ENCODE peak calls at places on chromosomes 2 and 18, in nine cellular contexts. W is RWPE2, P is astrocyte of the spinal cord, U is GM12865, Q is omental fat pad, R is activated B cell treated with CpG ODN at 0.5 μM for 24 hours, G is fibroblast of pulmonary artery, Y is GM06990, S is IMR-90. K is an unnamed sample.

GRCh38 chr2:212919238-212919637 is 232.2 kb downstream of the IKZF2 start:
- DNase-seq in W (no peak), P (no peak), U (no peak), Q (no peak), R (no peak), G (no peak), Y (no peak), S (no peak), K (no peak)

GRCh38 chr2:187655001-187655400 is 100.8 kb upstream of the TFPI start:
- DNase-seq in W (no peak), P (no peak), U (no peak), Q (no peak), R (no peak), G (no peak), Y (no peak), S (no peak), K (no peak)

GRCh38 chr2:18465979-18466378 is 94.5 kb downstream of the RDH14 start:
- DNase-seq in W (no peak), P (no peak), U (no peak), Q (no peak), R (no peak), G (no peak), Y (no peak), S (peak), K (no peak)

GRCh38 chr2:40758778-40759177 is 306.9 kb upstream of the SLC8A1 start:
- DNase-seq in W (no peak), P (no peak), U (peak), Q (no peak), R (no peak), G (no peak), Y (no peak), S (peak), K (no peak)

GRCh38 chr2:216695401-216695821 is at the start of gene IGFBP5:
- DNase-seq in W (no peak), P (peak), U (no peak), Q (peak), R (no peak), G (peak), Y (no peak), S (peak), K (no peak)

GRCh38 chr2:157476915-157477709 is 33.2 kb upstream of the CYTIP start:
- DNase-seq in W (no peak), P (peak), U (no peak), Q (no peak), R (no peak), G (peak), Y (no peak), S (peak), K (no peak)

GRCh38 chr2:60215295-60215990 is 338.0 kb downstream of the BCL11A start:
- DNase-seq in W (no peak), P (no peak), U (no peak), Q (no peak), R (no peak), G (no peak), Y (no peak), S (no peak), K (no peak)

GRCh38 chr2:23488584-23488983 is 103.6 kb downstream of the KLHL29 start:
- DNase-seq in W (peak), P (no peak), U (no peak), Q (no peak), R (no peak), G (no peak), Y (no peak), S (no peak), K (no peak)

GRCh38 chr2:180231015-180231414 is 223.9 kb upstream of the CWC22 start:
- DNase-seq in W (no peak), P (no peak), U (no peak), Q (no peak), R (no peak), G (peak), Y (no peak), S (no peak), K (no peak)

GRCh38 chr2:224278531-224278930 is 123.4 kb downstream of the FAM124B start:
- DNase-seq in W (no peak), P (peak), U (no peak), Q (no peak), R (no peak), G (no peak), Y (no peak), S (peak), K (no peak)

GRCh38 chr2:11710632-11711381 is 35.6 kb upstream of the LPIN1 start:
- DNase-seq in W (no peak), P (no peak), U (no peak), Q (no peak), R (no peak), G (peak), Y (no peak), S (no peak), K (no peak)

GRCh38 chr2:138193416-138194213 is 229.3 kb downstream of the HNMT start:
- DNase-seq in W (no peak), P (no peak), U (no peak), Q (no peak), R (no peak), G (no peak), Y (no peak), S (no peak), K (no peak)

GRCh38 chr2:25618676-25619075 is 54.7 kb downstream of the DTNB start:
- DNase-seq in W (no peak), P (peak), U (no peak), Q (no peak), R (no peak), G (peak), Y (no peak), S (peak), K (no peak)

DNA sequence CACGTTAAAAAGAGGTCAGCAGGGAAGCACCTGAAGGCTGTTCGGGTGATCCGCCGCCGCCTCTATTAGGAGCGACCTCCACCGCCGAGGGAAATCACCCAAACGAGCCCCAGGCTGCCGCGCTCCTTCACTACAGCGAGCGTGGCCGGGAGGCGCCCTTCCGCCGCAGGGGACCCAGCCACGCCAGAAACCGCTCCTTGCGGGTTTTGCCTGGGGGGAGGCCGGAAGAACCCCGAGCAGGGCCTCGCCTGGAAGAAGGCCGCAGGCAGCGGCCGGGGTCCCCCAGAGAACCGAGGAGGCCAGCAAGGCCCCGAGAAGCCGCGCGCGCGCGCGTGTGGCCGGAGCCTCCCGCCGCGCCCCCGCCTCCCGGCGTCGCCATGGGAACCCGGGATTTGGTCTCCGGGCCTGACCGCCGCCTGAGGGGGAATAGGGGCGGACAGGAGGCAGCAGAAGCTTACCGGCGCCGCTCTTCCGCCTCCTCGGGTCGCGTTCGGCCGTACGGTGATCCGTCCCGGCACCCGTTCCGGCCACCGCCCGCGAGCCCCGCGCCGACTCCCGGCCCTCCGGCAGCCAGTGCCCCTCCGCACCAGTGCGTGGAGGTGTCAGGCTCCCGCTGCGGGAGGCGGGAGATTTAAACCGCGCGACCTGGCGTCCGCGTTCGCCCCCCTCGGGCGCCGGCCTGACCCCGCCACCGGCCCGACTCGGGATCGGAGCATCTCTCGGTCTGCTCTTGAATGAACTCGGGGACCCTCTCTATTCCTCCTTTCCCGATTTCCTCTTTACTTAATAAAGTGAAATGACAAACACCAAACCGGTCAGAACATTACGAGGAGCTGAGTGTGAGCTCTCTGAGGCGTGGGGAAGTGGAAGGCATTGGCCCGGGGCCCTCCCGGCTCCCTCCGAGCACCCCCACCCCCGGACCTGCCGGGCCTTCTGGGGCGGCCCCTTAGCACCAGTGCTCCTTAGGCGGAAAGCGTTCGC is at the start of gene ICA1L:
- DNase-seq in W (peak), P (peak), U (peak), Q (peak), R (peak), G (peak), Y (peak), S (peak), K (peak)
- TF ChIP-seq CTCF in W (peak), P (peak), U (no peak), Q (no peak), R (no peak), G (no peak), Y (peak), S (peak), K (no peak)

GRCh38 chr2:237585590-237586221 is 4.8 kb downstream of the RAB17 start:
- DNase-seq in W (no peak), P (no peak), U (no peak), Q (no peak), R (no peak), G (no peak), Y (no peak), S (no peak), K (no peak)

GRCh38 chr2:237581751-237582746 is 8.5 kb downstream of the RAB17 start:
- DNase-seq in W (peak), P (peak), U (peak), Q (no peak), R (no peak), G (peak), Y (no peak), S (peak), K (peak)

GRCh38 chr2:237588044-237588696 is 2.4 kb downstream of the RAB17 start:
- DNase-seq in W (no peak), P (no peak), U (no peak), Q (no peak), R (no peak), G (no peak), Y (no peak), S (no peak), K (no peak)

GRCh38 chr2:237581326-237581725 is 9.2 kb downstream of the RAB17 start:
- DNase-seq in W (no peak), P (no peak), U (no peak), Q (no peak), R (no peak), G (no peak), Y (no peak), S (no peak), K (no peak)

GRCh38 chr2:237583385-237584295 is 6.9 kb downstream of the RAB17 start:
- DNase-seq in W (no peak), P (no peak), U (no peak), Q (no peak), R (no peak), G (no peak), Y (no peak), S (no peak), K (no peak)
- TF ChIP-seq CTCF in W (no peak), P (no peak), U (no peak), Q (no peak), R (no peak), G (no peak), Y (no peak), S (no peak), K (no peak)

DNA sequence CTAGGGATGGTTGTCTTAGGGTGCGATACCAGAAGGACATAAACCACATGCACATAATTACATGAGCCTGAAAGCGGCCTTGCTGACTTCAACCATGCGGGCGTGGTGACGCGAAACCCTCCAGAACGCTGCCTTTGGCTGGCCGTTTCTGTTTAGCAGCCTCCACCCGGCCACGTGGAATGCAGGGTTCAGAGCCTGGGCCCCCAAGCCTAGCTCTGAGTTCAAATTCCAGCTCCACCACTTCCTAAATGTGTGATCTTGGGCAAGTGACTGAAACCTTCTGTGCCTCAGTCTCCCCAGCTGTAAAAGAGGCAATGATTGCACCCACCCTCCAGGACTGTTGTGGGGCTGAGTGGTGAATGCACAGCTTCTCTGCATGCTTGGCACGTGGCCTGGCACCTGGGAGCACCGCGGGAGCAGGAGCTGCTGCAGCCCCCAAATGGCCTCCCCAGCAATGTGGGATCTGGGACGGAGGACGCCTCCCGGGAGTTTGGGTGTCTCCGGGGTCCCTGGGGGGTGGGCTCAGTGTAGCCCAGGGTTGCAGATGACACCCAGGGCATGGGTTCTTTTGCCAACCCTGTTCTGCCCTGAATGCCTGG is 1.5 kb downstream of the KLHL30 start:
- DNase-seq in W (no peak), P (no peak), U (no peak), Q (no peak), R (no peak), G (no peak), Y (no peak), S (no peak), K (no peak)
- TF ChIP-seq CTCF in W (no peak), P (no peak), U (no peak), Q (no peak), R (no peak), G (no peak), Y (no peak), S (no peak), K (no peak)

GRCh38 chr2:68776124-68776523 is 41.5 kb downstream of the ARHGAP25 start:
- DNase-seq in W (no peak), P (no peak), U (peak), Q (no peak), R (no peak), G (no peak), Y (no peak), S (no peak), K (peak)
- TF ChIP-seq CTCF in W (peak), P (no peak), U (no peak), Q (no peak), R (no peak), G (peak), Y (peak), S (peak), K (peak)

DNA sequence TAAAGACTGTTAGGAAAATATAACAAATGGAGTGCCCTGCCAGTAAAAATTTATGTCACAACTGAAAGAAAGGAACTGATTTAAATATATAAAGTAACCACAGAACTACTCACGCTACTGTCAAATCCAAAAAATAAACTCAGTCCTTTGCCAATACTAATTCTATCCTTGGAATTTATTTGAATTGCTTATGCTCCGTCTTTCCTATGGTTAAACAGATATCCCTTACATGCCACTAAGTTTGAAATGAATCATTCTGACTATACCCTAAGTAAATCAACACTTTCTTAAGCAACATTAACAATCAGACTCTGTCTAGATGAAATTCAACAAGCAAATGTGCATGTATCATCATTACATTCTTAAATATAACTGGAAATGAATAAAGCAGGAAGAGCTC is 9.8 kb downstream of the HNRNPLL start:
- DNase-seq in W (no peak), P (no peak), U (no peak), Q (no peak), R (no peak), G (no peak), Y (no peak), S (peak), K (no peak)
- TF ChIP-seq CTCF in W (no peak), P (no peak), U (no peak), Q (no peak), R (no peak), G (no peak), Y (no peak), S (no peak), K (no peak)

GRCh38 chr18:476368-476767 is 24.1 kb downstream of the COLEC12 start:
- DNase-seq in W (no peak), P (no peak), U (no peak), Q (no peak), R (no peak), G (no peak), Y (no peak), S (no peak), K (no peak)

GRCh38 chr18:475202-475624 is 25.3 kb downstream of the COLEC12 start:
- DNase-seq in W (no peak), P (peak), U (no peak), Q (no peak), R (no peak), G (peak), Y (no peak), S (peak), K (no peak)

GRCh38 chr18:474416-474815 is 26.1 kb downstream of the COLEC12 start:
- DNase-seq in W (no peak), P (no peak), U (no peak), Q (no peak), R (no peak), G (peak), Y (no peak), S (no peak), K (no peak)

GRCh38 chr18:478679-479078 is 21.8 kb downstream of the COLEC12 start:
- DNase-seq in W (no peak), P (peak), U (no peak), Q (no peak), R (no peak), G (peak), Y (no peak), S (peak), K (no peak)

DNA sequence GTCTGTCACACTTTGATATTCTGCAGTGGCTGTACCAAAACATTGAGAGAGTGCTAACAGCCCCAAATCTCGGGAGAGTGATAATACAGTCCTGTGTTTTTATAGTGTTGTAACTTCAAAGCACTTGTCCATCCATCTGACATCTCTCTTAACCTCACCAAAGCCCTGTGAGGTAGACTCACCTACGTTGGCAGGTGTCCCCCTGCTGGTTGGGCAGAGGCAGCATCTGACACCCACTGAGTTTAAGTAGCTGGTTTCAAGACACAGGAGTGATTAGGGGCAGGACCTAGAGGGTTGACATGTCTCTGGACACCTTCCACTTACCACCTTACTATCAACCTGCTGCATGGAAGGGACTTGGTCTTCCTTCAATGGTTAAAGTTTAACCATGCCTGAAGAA is 22.9 kb downstream of the COLEC12 start:
- DNase-seq in W (no peak), P (no peak), U (peak), Q (no peak), R (no peak), G (no peak), Y (no peak), S (no peak), K (peak)
- TF ChIP-seq CTCF in W (peak), P (peak), U (peak), Q (no peak), R (no peak), G (no peak), Y (peak), S (no peak), K (peak)

DNA sequence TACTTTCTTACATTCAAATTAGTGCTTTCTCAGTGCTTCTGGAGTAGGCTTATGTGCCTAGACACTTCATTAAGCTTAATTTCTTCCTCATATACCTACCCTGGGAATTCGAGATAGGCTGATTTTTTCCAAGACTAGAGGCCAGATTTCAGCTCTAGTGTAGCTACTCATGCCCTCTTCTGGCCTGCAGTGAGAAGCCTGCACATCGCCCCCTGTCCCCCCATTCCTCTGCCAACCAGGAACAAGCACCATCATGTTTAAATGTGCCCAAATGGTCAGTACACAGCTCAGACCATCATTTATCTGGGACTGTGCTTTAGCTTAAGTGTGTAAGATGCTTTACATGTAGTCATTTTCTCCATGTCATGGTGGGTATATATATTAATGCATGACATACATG is 1218.8 kb upstream of the LRRTM1 start:
- DNase-seq in W (no peak), P (no peak), U (no peak), Q (no peak), R (no peak), G (no peak), Y (no peak), S (no peak), K (no peak)
- TF ChIP-seq CTCF in W (no peak), P (no peak), U (no peak), Q (no peak), R (no peak), G (no peak), Y (no peak), S (no peak), K (no peak)

DNA sequence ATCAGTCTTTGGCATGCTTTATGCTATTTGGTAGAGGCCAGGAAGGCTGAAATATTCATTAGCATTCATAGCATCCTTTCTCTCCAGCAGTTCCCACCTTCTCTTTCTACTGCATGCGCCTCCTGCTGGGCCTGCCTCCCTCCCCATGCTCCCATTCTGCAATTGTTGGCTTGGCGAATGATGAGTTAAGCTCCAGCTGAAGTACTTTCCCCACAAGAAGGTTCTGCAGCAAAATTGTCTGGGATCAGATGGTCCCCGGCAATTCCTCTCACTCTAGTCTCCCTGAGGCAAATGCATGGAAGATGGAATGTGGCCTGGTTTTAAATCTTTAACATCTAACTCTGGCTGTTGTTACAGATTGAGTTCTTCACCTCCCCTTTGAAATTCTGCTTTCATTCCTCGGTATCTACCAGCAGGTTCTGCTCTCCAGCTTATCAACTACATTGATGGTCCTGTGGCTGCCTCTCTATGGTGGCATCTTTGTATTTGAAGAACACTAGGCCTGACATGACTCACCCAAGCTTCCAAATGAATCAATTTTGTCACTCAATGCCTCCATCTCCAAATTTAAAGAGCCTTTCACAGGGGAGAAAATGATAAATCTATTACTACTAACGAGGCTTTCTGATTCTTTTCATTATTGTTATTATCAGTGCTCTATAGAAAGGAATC is 55.9 kb downstream of the KCTD18 start:
- DNase-seq in W (no peak), P (no peak), U (no peak), Q (no peak), R (no peak), G (no peak), Y (no peak), S (no peak), K (no peak)
- TF ChIP-seq CTCF in W (no peak), P (peak), U (no peak), Q (no peak), R (no peak), G (no peak), Y (peak), S (peak), K (no peak)